ENCODE peak calls at places on chromosomes 6 and 20, in seven cellular contexts. One of them, this sample, is unnamed.

GRCh38 chr20:36585410-36586125 is 12.2 kb downstream of the TGIF2 start:
- DNase-seq in NCI-H1417: peak
- DNase-seq in activated naive CD4-positive, alpha-beta T cell treated with Interleukin-2 at 50 U/mL for 16 hours: no peak
- DNase-seq in activated T-helper 1 cell treated with Interleukin-2 at 50 U/mL for 16 hours: no peak
- DNase-seq in OCI-LY7: no peak
- DNase-seq in nephron progenitor cell: no peak
- DNase-seq in HT-29: no peak
- DNase-seq in this sample: peak

GRCh38 chr6:15207923-15208322 is 37.9 kb upstream of the JARID2 start:
- DNase-seq in activated T-helper 1 cell treated with Interleukin-2 at 50 U/mL for 16 hours: no peak
- DNase-seq in nephron progenitor cell: no peak
- DNase-seq in activated naive CD4-positive, alpha-beta T cell treated with Interleukin-2 at 50 U/mL for 16 hours: no peak
- DNase-seq in HT-29: no peak
- DNase-seq in OCI-LY7: no peak
- DNase-seq in NCI-H1417: no peak
- DNase-seq in this sample: no peak

GRCh38 chr6:7432391-7433207 is 43.0 kb downstream of the RIOK1 start:
- DNase-seq in HT-29: no peak
- DNase-seq in activated naive CD4-positive, alpha-beta T cell treated with Interleukin-2 at 50 U/mL for 16 hours: no peak
- DNase-seq in NCI-H1417: no peak
- DNase-seq in activated T-helper 1 cell treated with Interleukin-2 at 50 U/mL for 16 hours: no peak
- DNase-seq in nephron progenitor cell: no peak
- DNase-seq in OCI-LY7: no peak
- DNase-seq in this sample: no peak

GRCh38 chr6:130355572-130355971 is 10.2 kb upstream of the TMEM200A start:
- DNase-seq in OCI-LY7: no peak
- DNase-seq in activated T-helper 1 cell treated with Interleukin-2 at 50 U/mL for 16 hours: no peak
- DNase-seq in activated naive CD4-positive, alpha-beta T cell treated with Interleukin-2 at 50 U/mL for 16 hours: no peak
- DNase-seq in nephron progenitor cell: no peak
- DNase-seq in HT-29: no peak
- DNase-seq in NCI-H1417: no peak
- DNase-seq in this sample: no peak

GRCh38 chr6:84508334-84508733 is 256.1 kb downstream of the TBX18 start:
- DNase-seq in HT-29: no peak
- DNase-seq in activated T-helper 1 cell treated with Interleukin-2 at 50 U/mL for 16 hours: no peak
- DNase-seq in nephron progenitor cell: no peak
- DNase-seq in activated naive CD4-positive, alpha-beta T cell treated with Interleukin-2 at 50 U/mL for 16 hours: no peak
- DNase-seq in OCI-LY7: no peak
- DNase-seq in NCI-H1417: no peak
- DNase-seq in this sample: no peak

GRCh38 chr6:10414766-10415592 is at the start of gene TFAP2A:
- DNase-seq in nephron progenitor cell: peak
- DNase-seq in activated naive CD4-positive, alpha-beta T cell treated with Interleukin-2 at 50 U/mL for 16 hours: no peak
- DNase-seq in HT-29: peak
- DNase-seq in activated T-helper 1 cell treated with Interleukin-2 at 50 U/mL for 16 hours: no peak
- DNase-seq in OCI-LY7: no peak
- DNase-seq in NCI-H1417: no peak
- DNase-seq in this sample: peak

GRCh38 chr6:146355521-146356100 is 188.0 kb upstream of the RAB32 start:
- DNase-seq in nephron progenitor cell: no peak
- DNase-seq in activated naive CD4-positive, alpha-beta T cell treated with Interleukin-2 at 50 U/mL for 16 hours: no peak
- DNase-seq in NCI-H1417: no peak
- DNase-seq in activated T-helper 1 cell treated with Interleukin-2 at 50 U/mL for 16 hours: no peak
- DNase-seq in OCI-LY7: no peak
- DNase-seq in HT-29: no peak
- DNase-seq in this sample: no peak

GRCh38 chr20:19713851-19714716 is 44.0 kb upstream of the RIN2 start:
- DNase-seq in activated naive CD4-positive, alpha-beta T cell treated with Interleukin-2 at 50 U/mL for 16 hours: no peak
- DNase-seq in HT-29: peak
- DNase-seq in NCI-H1417: no peak
- DNase-seq in activated T-helper 1 cell treated with Interleukin-2 at 50 U/mL for 16 hours: no peak
- DNase-seq in nephron progenitor cell: no peak
- DNase-seq in OCI-LY7: no peak
- DNase-seq in this sample: no peak

GRCh38 chr6:130163261-130163660 is 59.5 kb downstream of the SAMD3 start:
- DNase-seq in nephron progenitor cell: no peak
- DNase-seq in HT-29: no peak
- DNase-seq in activated naive CD4-positive, alpha-beta T cell treated with Interleukin-2 at 50 U/mL for 16 hours: no peak
- DNase-seq in OCI-LY7: no peak
- DNase-seq in activated T-helper 1 cell treated with Interleukin-2 at 50 U/mL for 16 hours: no peak
- DNase-seq in NCI-H1417: no peak
- DNase-seq in this sample: no peak

GRCh38 chr6:17311595-17312311 is 30.6 kb downstream of the RBM24 start:
- DNase-seq in activated T-helper 1 cell treated with Interleukin-2 at 50 U/mL for 16 hours: no peak
- DNase-seq in HT-29: no peak
- DNase-seq in activated naive CD4-positive, alpha-beta T cell treated with Interleukin-2 at 50 U/mL for 16 hours: no peak
- DNase-seq in nephron progenitor cell: peak
- DNase-seq in OCI-LY7: no peak
- DNase-seq in NCI-H1417: peak
- DNase-seq in this sample: peak

GRCh38 chr6:69022991-69023390 is 387.9 kb downstream of the ADGRB3 start:
- DNase-seq in NCI-H1417: no peak
- DNase-seq in activated T-helper 1 cell treated with Interleukin-2 at 50 U/mL for 16 hours: no peak
- DNase-seq in OCI-LY7: no peak
- DNase-seq in nephron progenitor cell: no peak
- DNase-seq in activated naive CD4-positive, alpha-beta T cell treated with Interleukin-2 at 50 U/mL for 16 hours: no peak
- DNase-seq in HT-29: no peak
- DNase-seq in this sample: no peak

GRCh38 chr6:73309784-73310502 is 44.1 kb downstream of the DPPA5 start:
- DNase-seq in OCI-LY7: peak
- DNase-seq in activated naive CD4-positive, alpha-beta T cell treated with Interleukin-2 at 50 U/mL for 16 hours: peak
- DNase-seq in NCI-H1417: peak
- DNase-seq in HT-29: no peak
- DNase-seq in activated T-helper 1 cell treated with Interleukin-2 at 50 U/mL for 16 hours: peak
- DNase-seq in nephron progenitor cell: peak
- DNase-seq in this sample: no peak